ENCODE peak calls at places on chromosomes 2 and 18, in eight cellular contexts. One of them, this sample, is unnamed. For H3K4me1, the result is how much of the 10 kb centered on the place peaks cover.

GRCh38 chr2:246489-247145 is 17.2 kb downstream of the SH3YL1 start:
- DNase-seq in suprapubic skin: no peak
- DNase-seq in K562: peak
- DNase-seq in H1: no peak
- DNase-seq in HCT116: peak
- DNase-seq in right lobe of liver: no peak
- DNase-seq in sigmoid colon: no peak
- DNase-seq in stomach: no peak
- DNase-seq in this sample: no peak

GRCh38 chr2:239666855-239667376 is 266.1 kb upstream of the HDAC4 start:
- DNase-seq in suprapubic skin: peak
- DNase-seq in K562: no peak
- DNase-seq in H1: no peak
- DNase-seq in HCT116: no peak
- DNase-seq in right lobe of liver: no peak
- DNase-seq in sigmoid colon: no peak
- DNase-seq in stomach: no peak
- DNase-seq in this sample: peak

GRCh38 chr18:21602302-21602592 is 1.7 kb upstream of the ESCO1 start:
- DNase-seq in suprapubic skin: no peak
- DNase-seq in K562: no peak
- DNase-seq in H1: no peak
- DNase-seq in HCT116: no peak
- DNase-seq in right lobe of liver: no peak
- DNase-seq in sigmoid colon: no peak
- DNase-seq in stomach: no peak
- DNase-seq in this sample: no peak

GRCh38 chr2:144343135-144343534 is 176.8 kb downstream of the ZEB2 start:
- DNase-seq in suprapubic skin: no peak
- DNase-seq in K562: no peak
- DNase-seq in H1: no peak
- DNase-seq in HCT116: no peak
- DNase-seq in right lobe of liver: no peak
- DNase-seq in sigmoid colon: no peak
- DNase-seq in stomach: no peak
- DNase-seq in this sample: no peak

GRCh38 chr2:204691911-204692510 is 146.7 kb downstream of the PARD3B start:
- DNase-seq in suprapubic skin: no peak
- DNase-seq in K562: peak
- DNase-seq in H1: no peak
- DNase-seq in HCT116: peak
- DNase-seq in right lobe of liver: no peak
- DNase-seq in sigmoid colon: peak
- DNase-seq in stomach: peak
- DNase-seq in this sample: no peak

GRCh38 chr2:88350641-88351601 is 101.6 kb downstream of the FOXI3 start:
- DNase-seq in suprapubic skin: no peak
- DNase-seq in K562: peak
- DNase-seq in H1: peak
- DNase-seq in HCT116: peak
- DNase-seq in right lobe of liver: peak
- DNase-seq in sigmoid colon: peak
- DNase-seq in stomach: peak
- DNase-seq in this sample: peak

GRCh38 chr2:227450921-227451654 is 20.9 kb upstream of the AGFG1 start:
- DNase-seq in suprapubic skin: no peak
- DNase-seq in K562: peak
- DNase-seq in H1: no peak
- DNase-seq in HCT116: no peak
- DNase-seq in right lobe of liver: no peak
- DNase-seq in sigmoid colon: no peak
- DNase-seq in stomach: no peak
- DNase-seq in this sample: peak

GRCh38 chr2:65800998-65801397 is 368.6 kb upstream of the SPRED2 start:
- DNase-seq in suprapubic skin: no peak
- DNase-seq in K562: no peak
- DNase-seq in H1: peak
- DNase-seq in HCT116: peak
- DNase-seq in right lobe of liver: no peak
- DNase-seq in sigmoid colon: no peak
- DNase-seq in stomach: peak
- DNase-seq in this sample: no peak

GRCh38 chr18:76443519-76444435 is 51.3 kb downstream of the ZNF516 start:
- DNase-seq in suprapubic skin: peak
- DNase-seq in K562: no peak
- DNase-seq in H1: no peak
- DNase-seq in HCT116: no peak
- DNase-seq in right lobe of liver: no peak
- DNase-seq in sigmoid colon: peak
- DNase-seq in stomach: no peak
- DNase-seq in this sample: no peak

GRCh38 chr2:235676536-235676799 is 182.6 kb downstream of the AGAP1 start:
- DNase-seq in suprapubic skin: no peak
- DNase-seq in K562: no peak
- DNase-seq in H1: no peak
- DNase-seq in HCT116: no peak
- DNase-seq in right lobe of liver: no peak
- DNase-seq in sigmoid colon: no peak
- DNase-seq in stomach: no peak
- DNase-seq in this sample: no peak

GRCh38 chr2:21288299-21288698 is 164.5 kb downstream of the TDRD15 start:
- DNase-seq in suprapubic skin: no peak
- DNase-seq in K562: no peak
- DNase-seq in H1: no peak
- DNase-seq in HCT116: no peak
- DNase-seq in right lobe of liver: no peak
- DNase-seq in sigmoid colon: no peak
- DNase-seq in stomach: no peak
- DNase-seq in this sample: no peak

GRCh38 chr18:13710460-13710859 is 15.9 kb downstream of the FAM210A start:
- DNase-seq in suprapubic skin: no peak
- DNase-seq in K562: no peak
- DNase-seq in H1: no peak
- DNase-seq in HCT116: peak
- DNase-seq in right lobe of liver: no peak
- DNase-seq in sigmoid colon: no peak
- DNase-seq in stomach: no peak
- DNase-seq in this sample: no peak

GRCh38 chr2:66462196-66462825 is 27.4 kb downstream of the MEIS1 start:
- DNase-seq in suprapubic skin: no peak
- DNase-seq in K562: no peak
- DNase-seq in H1: no peak
- DNase-seq in HCT116: no peak
- DNase-seq in right lobe of liver: no peak
- DNase-seq in sigmoid colon: no peak
- DNase-seq in stomach: no peak
- DNase-seq in this sample: no peak

GRCh38 chr18:50847192-50847591 is 27.4 kb upstream of the MRO start:
- DNase-seq in suprapubic skin: no peak
- DNase-seq in K562: no peak
- DNase-seq in H1: no peak
- DNase-seq in HCT116: no peak
- DNase-seq in right lobe of liver: no peak
- DNase-seq in sigmoid colon: no peak
- DNase-seq in stomach: no peak
- DNase-seq in this sample: no peak

GRCh38 chr18:67517224-67517765 is 775 bp upstream of the DSEL start:
- DNase-seq in suprapubic skin: no peak
- DNase-seq in K562: no peak
- DNase-seq in H1: no peak
- DNase-seq in HCT116: no peak
- DNase-seq in right lobe of liver: peak
- DNase-seq in sigmoid colon: peak
- DNase-seq in stomach: no peak
- DNase-seq in this sample: no peak

GRCh38 chr2:30351087-30351486 is 96.0 kb upstream of the LCLAT1 start:
- DNase-seq in suprapubic skin: no peak
- DNase-seq in K562: no peak
- DNase-seq in H1: no peak
- DNase-seq in HCT116: no peak
- DNase-seq in right lobe of liver: peak
- DNase-seq in sigmoid colon: peak
- DNase-seq in stomach: no peak
- DNase-seq in this sample: no peak

GRCh38 chr18:13376298-13376840 is 157.8 kb downstream of the LDLRAD4 start:
- DNase-seq in suprapubic skin: peak
- DNase-seq in K562: no peak
- DNase-seq in H1: no peak
- DNase-seq in HCT116: no peak
- DNase-seq in right lobe of liver: no peak
- DNase-seq in sigmoid colon: peak
- DNase-seq in stomach: no peak
- DNase-seq in this sample: no peak

GRCh38 chr2:215982465-215982875 is 30.9 kb downstream of the MREG start:
- DNase-seq in suprapubic skin: no peak
- DNase-seq in K562: no peak
- DNase-seq in H1: no peak
- DNase-seq in HCT116: peak
- DNase-seq in right lobe of liver: peak
- DNase-seq in sigmoid colon: no peak
- DNase-seq in stomach: peak
- DNase-seq in this sample: no peak

GRCh38 chr2:45778720-45779171 is 127.3 kb downstream of the PRKCE start:
- DNase-seq in suprapubic skin: peak
- DNase-seq in K562: peak
- DNase-seq in H1: peak
- DNase-seq in HCT116: peak
- DNase-seq in right lobe of liver: peak
- DNase-seq in sigmoid colon: peak
- DNase-seq in stomach: peak
- DNase-seq in this sample: peak

DNA sequence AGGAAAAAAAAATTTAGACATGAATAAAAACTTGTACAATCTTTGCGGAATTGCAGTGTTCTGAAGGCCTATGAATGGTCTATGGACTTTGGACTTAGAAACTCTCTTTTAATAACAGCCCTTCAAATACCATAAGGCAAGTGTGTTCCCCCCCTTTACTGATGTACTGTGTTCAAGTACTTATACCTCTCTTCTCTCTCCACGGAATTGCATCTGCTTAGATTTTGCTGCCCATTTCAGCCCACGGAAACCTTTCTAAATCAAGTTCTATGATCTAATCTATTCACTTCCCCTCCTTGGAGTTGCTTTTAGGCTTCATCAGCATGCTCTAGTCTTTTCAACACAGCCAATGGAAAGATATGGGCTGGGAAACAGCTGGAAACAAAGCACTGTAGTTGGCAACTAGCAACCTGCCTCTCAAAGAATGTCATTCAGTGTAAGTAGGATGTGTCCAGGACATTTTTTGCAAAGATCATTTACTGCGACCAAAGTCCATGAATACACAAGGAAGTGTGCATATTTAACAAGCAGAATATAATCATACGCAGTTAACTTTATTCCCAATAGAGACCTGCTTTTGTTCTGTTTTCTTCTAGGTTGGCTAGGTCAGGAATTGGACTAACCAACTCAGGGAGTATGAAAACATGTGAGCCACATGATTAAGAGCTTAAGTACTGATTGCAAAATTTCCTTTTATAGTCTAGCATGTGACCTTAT is 58.0 kb downstream of the SLC40A1 start:
- DNase-seq in suprapubic skin: no peak
- DNase-seq in K562: no peak
- DNase-seq in H1: no peak
- DNase-seq in HCT116: no peak
- DNase-seq in right lobe of liver: no peak
- DNase-seq in sigmoid colon: no peak
- DNase-seq in stomach: no peak
- DNase-seq in this sample: no peak
- TF ChIP-seq POLR2A in suprapubic skin: no peak
- TF ChIP-seq POLR2A in K562: no peak
- TF ChIP-seq POLR2A in H1: no peak
- TF ChIP-seq POLR2A in HCT116: no peak
- TF ChIP-seq POLR2A in right lobe of liver: no peak
- TF ChIP-seq POLR2A in sigmoid colon: no peak
- TF ChIP-seq POLR2A in stomach: no peak
- TF ChIP-seq POLR2A in this sample: peak

DNA sequence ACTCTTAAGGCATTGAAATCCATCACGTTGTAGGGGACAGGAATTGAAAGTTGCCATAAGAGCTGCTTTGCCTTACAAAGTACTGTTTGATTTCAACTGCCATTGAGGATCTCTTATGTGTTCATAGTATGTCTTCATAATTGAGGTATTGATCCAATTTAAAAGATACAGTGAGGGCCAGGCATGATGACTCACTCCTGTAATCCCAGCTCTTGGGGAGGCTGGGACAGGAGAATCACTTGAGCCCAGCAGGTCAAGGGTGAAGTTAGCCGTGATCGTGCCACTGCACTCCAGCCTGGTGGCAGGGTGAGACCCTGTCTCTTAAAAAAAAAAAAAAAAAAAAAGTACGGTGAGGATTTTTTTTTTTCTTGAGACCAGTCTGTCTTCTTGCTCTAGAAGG is 91.7 kb upstream of the EML6 start:
- DNase-seq in suprapubic skin: no peak
- DNase-seq in K562: no peak
- DNase-seq in H1: no peak
- DNase-seq in HCT116: no peak
- DNase-seq in right lobe of liver: peak
- DNase-seq in sigmoid colon: no peak
- DNase-seq in stomach: no peak
- DNase-seq in this sample: no peak
- H3K4me1 ChIP-seq in suprapubic skin: under half
- H3K4me1 ChIP-seq in K562: under half
- H3K4me1 ChIP-seq in H1: under half
- H3K4me1 ChIP-seq in HCT116: under half
- H3K4me1 ChIP-seq in right lobe of liver: half or more
- H3K4me1 ChIP-seq in sigmoid colon: under half
- H3K4me1 ChIP-seq in stomach: under half
- H3K4me1 ChIP-seq in this sample: under half

DNA sequence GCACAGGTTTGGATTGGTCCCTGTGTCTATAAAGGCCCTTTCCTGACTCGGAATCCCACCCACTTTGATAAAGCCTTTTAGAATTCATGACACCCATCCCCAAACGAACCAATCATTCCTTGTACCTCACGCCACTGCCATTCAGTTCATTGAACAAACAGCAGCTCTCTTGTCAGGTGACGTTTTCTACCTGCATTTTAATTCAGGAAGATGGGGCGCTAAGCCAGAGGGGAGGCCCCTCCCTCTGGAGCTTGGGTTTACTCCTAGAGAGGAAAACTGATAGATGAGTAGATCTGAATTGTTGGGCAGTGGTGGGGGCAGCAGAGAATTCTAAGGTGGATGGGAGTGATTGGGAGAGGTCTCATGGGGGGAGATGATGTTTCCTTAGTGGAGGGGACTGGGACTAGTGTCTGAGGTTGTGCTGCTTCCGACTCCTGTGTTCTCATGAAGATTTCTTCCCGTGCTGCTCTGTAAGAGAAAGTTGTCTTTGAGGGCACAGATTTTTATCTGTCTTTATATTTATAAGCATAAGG is 9.6 kb downstream of the RRM2 start:
- DNase-seq in suprapubic skin: peak
- DNase-seq in K562: peak
- DNase-seq in H1: no peak
- DNase-seq in HCT116: no peak
- DNase-seq in right lobe of liver: no peak
- DNase-seq in sigmoid colon: peak
- DNase-seq in stomach: no peak
- DNase-seq in this sample: peak
- TF ChIP-seq POLR2A in suprapubic skin: no peak
- TF ChIP-seq POLR2A in K562: peak
- TF ChIP-seq POLR2A in H1: no peak
- TF ChIP-seq POLR2A in HCT116: no peak
- TF ChIP-seq POLR2A in right lobe of liver: no peak
- TF ChIP-seq POLR2A in sigmoid colon: no peak
- TF ChIP-seq POLR2A in stomach: no peak
- TF ChIP-seq POLR2A in this sample: no peak

GRCh38 chr2:101775092-101775491 is 77.6 kb downstream of the MAP4K4 start:
- DNase-seq in suprapubic skin: no peak
- DNase-seq in K562: no peak
- DNase-seq in H1: no peak
- DNase-seq in HCT116: no peak
- DNase-seq in right lobe of liver: no peak
- DNase-seq in sigmoid colon: no peak
- DNase-seq in stomach: no peak
- DNase-seq in this sample: no peak
- H3K4me1 ChIP-seq in suprapubic skin: under half
- H3K4me1 ChIP-seq in K562: under half
- H3K4me1 ChIP-seq in H1: under half
- H3K4me1 ChIP-seq in HCT116: under half
- H3K4me1 ChIP-seq in right lobe of liver: under half
- H3K4me1 ChIP-seq in sigmoid colon: half or more
- H3K4me1 ChIP-seq in stomach: under half
- H3K4me1 ChIP-seq in this sample: under half

This sample was measured in Peyer's patch.